ENCODE peak calls at places on chromosomes 4 and X, in five cellular contexts. One of them, this sample, is unnamed.

GRCh38 chr4:38055566-38055965 is 95.4 kb downstream of the PTTG2 start:
- DNase-seq in neural progenitor cell: no peak
- DNase-seq in sigmoid colon: no peak
- DNase-seq in fibroblast of the aortic adventitia: no peak
- DNase-seq in astrocyte: no peak
- DNase-seq in this sample: no peak

GRCh38 chrX:125202486-125203378 is 116.9 kb upstream of the TEX13C start:
- DNase-seq in neural progenitor cell: peak
- DNase-seq in sigmoid colon: no peak
- DNase-seq in fibroblast of the aortic adventitia: no peak
- DNase-seq in astrocyte: no peak
- DNase-seq in this sample: no peak

GRCh38 chr4:8305851-8306361 is 36.4 kb downstream of the HTRA3 start:
- DNase-seq in neural progenitor cell: no peak
- DNase-seq in sigmoid colon: peak
- DNase-seq in fibroblast of the aortic adventitia: no peak
- DNase-seq in astrocyte: no peak
- DNase-seq in this sample: no peak

GRCh38 chrX:21705215-21705614 is 47.1 kb upstream of the KLHL34 start:
- DNase-seq in neural progenitor cell: no peak
- DNase-seq in sigmoid colon: no peak
- DNase-seq in fibroblast of the aortic adventitia: no peak
- DNase-seq in astrocyte: no peak
- DNase-seq in this sample: no peak

GRCh38 chrX:13485167-13485566 is 84.2 kb upstream of the EGFL6 start:
- DNase-seq in neural progenitor cell: no peak
- DNase-seq in sigmoid colon: no peak
- DNase-seq in fibroblast of the aortic adventitia: no peak
- DNase-seq in astrocyte: no peak
- DNase-seq in this sample: no peak

GRCh38 chrX:29082558-29082957 is 495.3 kb downstream of the IL1RAPL1 start:
- DNase-seq in neural progenitor cell: no peak
- DNase-seq in sigmoid colon: no peak
- DNase-seq in fibroblast of the aortic adventitia: no peak
- DNase-seq in astrocyte: no peak
- DNase-seq in this sample: no peak

GRCh38 chrX:9180623-9181022 is 146.7 kb upstream of the FAM9B start:
- DNase-seq in neural progenitor cell: peak
- DNase-seq in sigmoid colon: no peak
- DNase-seq in fibroblast of the aortic adventitia: no peak
- DNase-seq in astrocyte: no peak
- DNase-seq in this sample: no peak

GRCh38 chr4:93232883-93233282 is 595.7 kb upstream of the ATOH1 start:
- DNase-seq in neural progenitor cell: no peak
- DNase-seq in sigmoid colon: no peak
- DNase-seq in fibroblast of the aortic adventitia: no peak
- DNase-seq in astrocyte: no peak
- DNase-seq in this sample: no peak

GRCh38 chrX:150429577-150429976 is 66.5 kb downstream of the MAMLD1 start:
- DNase-seq in neural progenitor cell: no peak
- DNase-seq in sigmoid colon: no peak
- DNase-seq in fibroblast of the aortic adventitia: peak
- DNase-seq in astrocyte: peak
- DNase-seq in this sample: peak

GRCh38 chr4:81215219-81215892 is at the start of gene PRKG2:
- DNase-seq in neural progenitor cell: peak
- DNase-seq in sigmoid colon: no peak
- DNase-seq in fibroblast of the aortic adventitia: no peak
- DNase-seq in astrocyte: peak
- DNase-seq in this sample: no peak

GRCh38 chr4:56218230-56218895 is 168.9 kb downstream of the AASDH start:
- DNase-seq in neural progenitor cell: no peak
- DNase-seq in sigmoid colon: no peak
- DNase-seq in fibroblast of the aortic adventitia: no peak
- DNase-seq in astrocyte: no peak
- DNase-seq in this sample: no peak

GRCh38 chr4:53593765-53594164 is 2.5 kb upstream of the LNX1 start:
- DNase-seq in neural progenitor cell: no peak
- DNase-seq in sigmoid colon: no peak
- DNase-seq in fibroblast of the aortic adventitia: no peak
- DNase-seq in astrocyte: no peak
- DNase-seq in this sample: no peak

GRCh38 chr4:131531087-131531486 is 1618.0 kb upstream of the PCDH10 start:
- DNase-seq in neural progenitor cell: no peak
- DNase-seq in sigmoid colon: no peak
- DNase-seq in fibroblast of the aortic adventitia: no peak
- DNase-seq in astrocyte: no peak
- DNase-seq in this sample: no peak

GRCh38 chr4:131526686-131527085 is 1622.4 kb upstream of the PCDH10 start:
- DNase-seq in neural progenitor cell: no peak
- DNase-seq in sigmoid colon: no peak
- DNase-seq in fibroblast of the aortic adventitia: no peak
- DNase-seq in astrocyte: peak
- DNase-seq in this sample: no peak
- H3K4me3 ChIP-seq in neural progenitor cell: no peak
- H3K4me3 ChIP-seq in sigmoid colon: no peak
- H3K4me3 ChIP-seq in fibroblast of the aortic adventitia: no peak
- H3K4me3 ChIP-seq in astrocyte: no peak
- H3K4me3 ChIP-seq in this sample: no peak

GRCh38 chr4:89298788-89299152 is 8.8 kb downstream of the GPRIN3 start:
- DNase-seq in neural progenitor cell: no peak
- DNase-seq in sigmoid colon: no peak
- DNase-seq in fibroblast of the aortic adventitia: peak
- DNase-seq in astrocyte: peak
- DNase-seq in this sample: no peak
- TF ChIP-seq CTCF in neural progenitor cell: no peak
- TF ChIP-seq CTCF in sigmoid colon: no peak
- TF ChIP-seq CTCF in fibroblast of the aortic adventitia: no peak
- TF ChIP-seq CTCF in astrocyte: no peak
- TF ChIP-seq CTCF in this sample: peak

GRCh38 chr4:87499415-87500106 is 29.6 kb downstream of the SPARCL1 start:
- DNase-seq in neural progenitor cell: no peak
- DNase-seq in sigmoid colon: no peak
- DNase-seq in fibroblast of the aortic adventitia: peak
- DNase-seq in astrocyte: no peak
- DNase-seq in this sample: no peak

GRCh38 chr4:87497586-87497985 is 31.6 kb downstream of the SPARCL1 start:
- DNase-seq in neural progenitor cell: no peak
- DNase-seq in sigmoid colon: no peak
- DNase-seq in fibroblast of the aortic adventitia: no peak
- DNase-seq in astrocyte: no peak
- DNase-seq in this sample: no peak

GRCh38 chr4:87497141-87497540 is 32.0 kb downstream of the SPARCL1 start:
- DNase-seq in neural progenitor cell: peak
- DNase-seq in sigmoid colon: no peak
- DNase-seq in fibroblast of the aortic adventitia: no peak
- DNase-seq in astrocyte: no peak
- DNase-seq in this sample: no peak

GRCh38 chr4:87500107-87500462 is 29.1 kb downstream of the SPARCL1 start:
- DNase-seq in neural progenitor cell: no peak
- DNase-seq in sigmoid colon: no peak
- DNase-seq in fibroblast of the aortic adventitia: no peak
- DNase-seq in astrocyte: no peak
- DNase-seq in this sample: no peak

DNA sequence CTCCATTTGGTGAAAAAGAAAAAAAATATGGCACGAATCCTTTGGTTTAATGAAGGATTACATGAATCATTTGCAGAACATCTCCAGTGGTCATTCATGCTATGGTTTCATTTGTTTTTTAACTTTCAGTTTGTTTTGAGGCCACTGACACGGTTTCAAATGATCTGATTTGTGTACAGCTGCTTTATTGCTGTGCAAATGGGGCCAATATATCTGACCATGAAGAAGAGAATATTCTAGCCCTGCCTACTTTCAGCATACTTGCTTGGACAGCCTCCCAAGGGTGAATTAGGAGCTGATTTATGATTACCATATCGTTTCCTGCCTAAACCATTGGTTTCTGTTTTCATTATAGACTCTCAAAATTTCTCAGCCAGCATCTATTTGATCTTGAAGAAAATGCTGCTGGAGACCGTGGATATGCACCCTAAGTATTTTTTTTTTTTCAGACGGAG is 30.7 kb downstream of the SPARCL1 start:
- DNase-seq in neural progenitor cell: no peak
- DNase-seq in sigmoid colon: no peak
- DNase-seq in fibroblast of the aortic adventitia: peak
- DNase-seq in astrocyte: peak
- DNase-seq in this sample: peak
- H3K4me3 ChIP-seq in neural progenitor cell: no peak
- H3K4me3 ChIP-seq in sigmoid colon: no peak
- H3K4me3 ChIP-seq in fibroblast of the aortic adventitia: peak
- H3K4me3 ChIP-seq in astrocyte: no peak
- H3K4me3 ChIP-seq in this sample: no peak

GRCh38 chr4:159460408-159460807 is 357.5 kb downstream of the RAPGEF2 start:
- DNase-seq in neural progenitor cell: no peak
- DNase-seq in sigmoid colon: no peak
- DNase-seq in fibroblast of the aortic adventitia: no peak
- DNase-seq in astrocyte: peak
- DNase-seq in this sample: no peak

GRCh38 chr4:159451006-159451405 is 348.1 kb downstream of the RAPGEF2 start:
- DNase-seq in neural progenitor cell: no peak
- DNase-seq in sigmoid colon: no peak
- DNase-seq in fibroblast of the aortic adventitia: no peak
- DNase-seq in astrocyte: peak
- DNase-seq in this sample: no peak

DNA sequence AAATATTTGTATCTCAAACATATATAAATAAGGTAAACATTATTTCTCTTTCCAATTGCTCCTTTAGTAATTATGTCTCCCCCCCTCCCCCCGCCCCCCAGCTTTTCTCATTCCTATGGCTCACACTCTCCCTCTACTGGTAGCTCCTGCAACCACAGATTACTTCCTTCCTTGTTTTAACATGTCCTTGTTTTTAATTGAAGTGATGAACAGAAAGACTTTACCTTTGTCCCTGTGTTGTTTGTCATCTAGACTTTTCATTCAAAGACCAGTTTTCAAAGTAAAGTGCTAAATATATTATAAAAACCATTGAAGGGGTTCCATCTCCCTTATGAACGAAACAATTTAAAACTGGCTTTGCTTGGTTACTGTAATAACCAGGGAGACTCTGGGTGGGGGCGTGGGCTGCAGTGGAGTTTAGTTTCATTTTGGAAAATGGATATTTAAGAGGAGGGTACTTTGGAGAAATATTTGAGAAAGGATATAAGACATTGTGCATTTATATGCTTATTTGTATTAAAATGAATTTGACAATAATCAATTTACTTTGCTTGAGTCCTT is 352.9 kb downstream of the RAPGEF2 start:
- DNase-seq in neural progenitor cell: peak
- DNase-seq in sigmoid colon: no peak
- DNase-seq in fibroblast of the aortic adventitia: peak
- DNase-seq in astrocyte: peak
- DNase-seq in this sample: no peak
- TF ChIP-seq CTCF in neural progenitor cell: peak
- TF ChIP-seq CTCF in sigmoid colon: no peak
- TF ChIP-seq CTCF in fibroblast of the aortic adventitia: peak
- TF ChIP-seq CTCF in astrocyte: peak
- TF ChIP-seq CTCF in this sample: peak

GRCh38 chrX:2965965-2966364 is 36.8 kb upstream of the ARSD start:
- DNase-seq in neural progenitor cell: no peak
- DNase-seq in sigmoid colon: no peak
- DNase-seq in fibroblast of the aortic adventitia: no peak
- DNase-seq in astrocyte: no peak
- DNase-seq in this sample: peak

GRCh38 chrX:2967012-2967411 is 37.9 kb upstream of the ARSD start:
- DNase-seq in neural progenitor cell: no peak
- DNase-seq in sigmoid colon: no peak
- DNase-seq in fibroblast of the aortic adventitia: no peak
- DNase-seq in astrocyte: no peak
- DNase-seq in this sample: no peak

GRCh38 chrX:2958199-2958598 is 29.1 kb upstream of the ARSD start:
- DNase-seq in neural progenitor cell: no peak
- DNase-seq in sigmoid colon: no peak
- DNase-seq in fibroblast of the aortic adventitia: no peak
- DNase-seq in astrocyte: no peak
- DNase-seq in this sample: no peak

GRCh38 chrX:2960861-2961515 is 31.8 kb upstream of the ARSD start:
- DNase-seq in neural progenitor cell: no peak
- DNase-seq in sigmoid colon: no peak
- DNase-seq in fibroblast of the aortic adventitia: no peak
- DNase-seq in astrocyte: no peak
- DNase-seq in this sample: no peak

GRCh38 chrX:2962346-2962745 is 33.2 kb upstream of the ARSD start:
- DNase-seq in neural progenitor cell: no peak
- DNase-seq in sigmoid colon: no peak
- DNase-seq in fibroblast of the aortic adventitia: no peak
- DNase-seq in astrocyte: no peak
- DNase-seq in this sample: no peak
- H3K4me3 ChIP-seq in neural progenitor cell: no peak
- H3K4me3 ChIP-seq in sigmoid colon: no peak
- H3K4me3 ChIP-seq in fibroblast of the aortic adventitia: no peak
- H3K4me3 ChIP-seq in astrocyte: no peak
- H3K4me3 ChIP-seq in this sample: peak

GRCh38 chr4:165345663-165346417 is 18.4 kb downstream of the MSMO1 start:
- DNase-seq in neural progenitor cell: no peak
- DNase-seq in sigmoid colon: no peak
- DNase-seq in fibroblast of the aortic adventitia: peak
- DNase-seq in astrocyte: no peak
- DNase-seq in this sample: no peak
- TF ChIP-seq CTCF in neural progenitor cell: no peak
- TF ChIP-seq CTCF in sigmoid colon: no peak
- TF ChIP-seq CTCF in fibroblast of the aortic adventitia: peak
- TF ChIP-seq CTCF in astrocyte: no peak
- TF ChIP-seq CTCF in this sample: peak

GRCh38 chrX:123513585-123514278 is 219.1 kb downstream of the THOC2 start:
- DNase-seq in neural progenitor cell: no peak
- DNase-seq in sigmoid colon: no peak
- DNase-seq in fibroblast of the aortic adventitia: no peak
- DNase-seq in astrocyte: no peak
- DNase-seq in this sample: no peak
- H3K4me3 ChIP-seq in neural progenitor cell: no peak
- H3K4me3 ChIP-seq in sigmoid colon: no peak
- H3K4me3 ChIP-seq in fibroblast of the aortic adventitia: no peak
- H3K4me3 ChIP-seq in astrocyte: no peak
- H3K4me3 ChIP-seq in this sample: peak

This sample was measured in epithelial cell of proximal tubule.